ENCODE peak calls at places on chromosomes 3 and 15, in six cellular contexts. One of them, this sample, is unnamed.

GRCh38 chr3:33787328-33788009 is 11.0 kb upstream of the PDCD6IP start:
- DNase-seq in mammary epithelial cell: peak
- DNase-seq in EL: peak
- DNase-seq in ureter: peak
- DNase-seq in HT1080: peak
- DNase-seq in endothelial cell: peak
- DNase-seq in this sample: peak

GRCh38 chr3:119352863-119353527 is 58.8 kb downstream of the ARHGAP31 start:
- DNase-seq in mammary epithelial cell: peak
- DNase-seq in EL: peak
- DNase-seq in ureter: no peak
- DNase-seq in HT1080: peak
- DNase-seq in endothelial cell: no peak
- DNase-seq in this sample: no peak

GRCh38 chr15:63602595-63602994 is 5.4 kb downstream of the FBXL22 start:
- DNase-seq in mammary epithelial cell: no peak
- DNase-seq in EL: no peak
- DNase-seq in ureter: no peak
- DNase-seq in HT1080: no peak
- DNase-seq in endothelial cell: no peak
- DNase-seq in this sample: no peak

GRCh38 chr3:123314409-123315270 is 112.9 kb downstream of the SEC22A start:
- DNase-seq in mammary epithelial cell: no peak
- DNase-seq in EL: no peak
- DNase-seq in ureter: no peak
- DNase-seq in HT1080: no peak
- DNase-seq in endothelial cell: no peak
- DNase-seq in this sample: no peak

GRCh38 chr3:100402150-100402706 is 889 bp downstream of the LNP1 start:
- DNase-seq in mammary epithelial cell: peak
- DNase-seq in EL: peak
- DNase-seq in ureter: no peak
- DNase-seq in HT1080: peak
- DNase-seq in endothelial cell: no peak
- DNase-seq in this sample: peak

GRCh38 chr3:192422998-192423349 is 304.4 kb downstream of the FGF12 start:
- DNase-seq in mammary epithelial cell: no peak
- DNase-seq in EL: no peak
- DNase-seq in ureter: no peak
- DNase-seq in HT1080: no peak
- DNase-seq in endothelial cell: no peak
- DNase-seq in this sample: no peak

GRCh38 chr3:89440351-89440750 is 332.9 kb downstream of the EPHA3 start:
- DNase-seq in mammary epithelial cell: no peak
- DNase-seq in EL: no peak
- DNase-seq in ureter: no peak
- DNase-seq in HT1080: no peak
- DNase-seq in endothelial cell: no peak
- DNase-seq in this sample: no peak

GRCh38 chr15:66498501-66499386 is 1.2 kb upstream of the SNAPC5 start:
- DNase-seq in mammary epithelial cell: no peak
- DNase-seq in EL: peak
- DNase-seq in ureter: no peak
- DNase-seq in HT1080: peak
- DNase-seq in endothelial cell: no peak
- DNase-seq in this sample: no peak

GRCh38 chr3:134380249-134380648 is 6.0 kb upstream of the AMOTL2 start:
- DNase-seq in mammary epithelial cell: no peak
- DNase-seq in EL: no peak
- DNase-seq in ureter: no peak
- DNase-seq in HT1080: no peak
- DNase-seq in endothelial cell: no peak
- DNase-seq in this sample: no peak

GRCh38 chr3:25045291-25045690 is 382.8 kb upstream of the RARB start:
- DNase-seq in mammary epithelial cell: no peak
- DNase-seq in EL: no peak
- DNase-seq in ureter: no peak
- DNase-seq in HT1080: no peak
- DNase-seq in endothelial cell: peak
- DNase-seq in this sample: no peak

GRCh38 chr3:24088782-24089181 is 143.7 kb downstream of the NR1D2 start:
- DNase-seq in mammary epithelial cell: peak
- DNase-seq in EL: peak
- DNase-seq in ureter: no peak
- DNase-seq in HT1080: peak
- DNase-seq in endothelial cell: no peak
- DNase-seq in this sample: no peak

GRCh38 chr3:19688767-19689166 is 245.2 kb downstream of the EFHB start:
- DNase-seq in mammary epithelial cell: no peak
- DNase-seq in EL: no peak
- DNase-seq in ureter: no peak
- DNase-seq in HT1080: peak
- DNase-seq in endothelial cell: no peak
- DNase-seq in this sample: no peak

GRCh38 chr3:129004639-129005295 is 3.7 kb downstream of the EFCC1 start:
- DNase-seq in mammary epithelial cell: no peak
- DNase-seq in EL: no peak
- DNase-seq in ureter: no peak
- DNase-seq in HT1080: no peak
- DNase-seq in endothelial cell: no peak
- DNase-seq in this sample: no peak

GRCh38 chr3:158768361-158768787 is 33.5 kb upstream of the MFSD1 start:
- DNase-seq in mammary epithelial cell: peak
- DNase-seq in EL: peak
- DNase-seq in ureter: peak
- DNase-seq in HT1080: peak
- DNase-seq in endothelial cell: peak
- DNase-seq in this sample: no peak

GRCh38 chr3:174548841-174549623 is 310.1 kb upstream of the NAALADL2 start:
- DNase-seq in mammary epithelial cell: no peak
- DNase-seq in EL: no peak
- DNase-seq in ureter: no peak
- DNase-seq in HT1080: no peak
- DNase-seq in endothelial cell: no peak
- DNase-seq in this sample: no peak

GRCh38 chr15:65836665-65837064 is 32.6 kb upstream of the RAB11A start:
- DNase-seq in mammary epithelial cell: no peak
- DNase-seq in EL: no peak
- DNase-seq in ureter: no peak
- DNase-seq in HT1080: no peak
- DNase-seq in endothelial cell: no peak
- DNase-seq in this sample: no peak

GRCh38 chr15:36774765-36775164 is 195.3 kb downstream of the CDIN1 start:
- DNase-seq in mammary epithelial cell: no peak
- DNase-seq in EL: no peak
- DNase-seq in ureter: no peak
- DNase-seq in HT1080: no peak
- DNase-seq in endothelial cell: no peak
- DNase-seq in this sample: no peak

GRCh38 chr15:38818156-38818745 is 253.6 kb upstream of the RASGRP1 start:
- DNase-seq in mammary epithelial cell: no peak
- DNase-seq in EL: no peak
- DNase-seq in ureter: no peak
- DNase-seq in HT1080: no peak
- DNase-seq in endothelial cell: no peak
- DNase-seq in this sample: no peak

GRCh38 chr3:162742159-162742717 is 1245.6 kb downstream of the OTOL1 start:
- DNase-seq in mammary epithelial cell: no peak
- DNase-seq in EL: no peak
- DNase-seq in ureter: no peak
- DNase-seq in HT1080: no peak
- DNase-seq in endothelial cell: no peak
- DNase-seq in this sample: no peak

GRCh38 chr3:167350245-167350862 is 29.7 kb downstream of the ZBBX start:
- DNase-seq in mammary epithelial cell: peak
- DNase-seq in EL: no peak
- DNase-seq in ureter: no peak
- DNase-seq in HT1080: peak
- DNase-seq in endothelial cell: peak
- DNase-seq in this sample: peak

GRCh38 chr3:134709563-134710312 is 58.9 kb upstream of the KY start:
- DNase-seq in mammary epithelial cell: no peak
- DNase-seq in EL: no peak
- DNase-seq in ureter: no peak
- DNase-seq in HT1080: no peak
- DNase-seq in endothelial cell: no peak
- DNase-seq in this sample: no peak

GRCh38 chr15:84598250-84598649 is 2.6 kb upstream of the ZSCAN2 start:
- DNase-seq in mammary epithelial cell: no peak
- DNase-seq in EL: no peak
- DNase-seq in ureter: no peak
- DNase-seq in HT1080: peak
- DNase-seq in endothelial cell: no peak
- DNase-seq in this sample: no peak

GRCh38 chr3:136988651-136989050 is 30.9 kb downstream of the IL20RB start:
- DNase-seq in mammary epithelial cell: no peak
- DNase-seq in EL: no peak
- DNase-seq in ureter: no peak
- DNase-seq in HT1080: no peak
- DNase-seq in endothelial cell: no peak
- DNase-seq in this sample: no peak

GRCh38 chr3:87233805-87234204 is 6.7 kb downstream of the CHMP2B start:
- DNase-seq in mammary epithelial cell: no peak
- DNase-seq in EL: no peak
- DNase-seq in ureter: no peak
- DNase-seq in HT1080: no peak
- DNase-seq in endothelial cell: no peak
- DNase-seq in this sample: no peak

GRCh38 chr15:38190501-38190900 is 62.1 kb upstream of the SPRED1 start:
- DNase-seq in mammary epithelial cell: no peak
- DNase-seq in EL: no peak
- DNase-seq in ureter: no peak
- DNase-seq in HT1080: peak
- DNase-seq in endothelial cell: no peak
- DNase-seq in this sample: no peak

GRCh38 chr3:169668957-169669681 is 5.6 kb upstream of the MECOM start:
- DNase-seq in mammary epithelial cell: peak
- DNase-seq in EL: peak
- DNase-seq in ureter: peak
- DNase-seq in HT1080: peak
- DNase-seq in endothelial cell: peak
- DNase-seq in this sample: no peak

GRCh38 chr3:10232138-10232537 is 16.1 kb upstream of the TATDN2 start:
- DNase-seq in mammary epithelial cell: no peak
- DNase-seq in EL: no peak
- DNase-seq in ureter: no peak
- DNase-seq in HT1080: no peak
- DNase-seq in endothelial cell: no peak
- DNase-seq in this sample: no peak

GRCh38 chr3:133426721-133427120 is 26.9 kb downstream of the BFSP2 start:
- DNase-seq in mammary epithelial cell: peak
- DNase-seq in EL: peak
- DNase-seq in ureter: no peak
- DNase-seq in HT1080: peak
- DNase-seq in endothelial cell: no peak
- DNase-seq in this sample: no peak

GRCh38 chr3:142106536-142106935 is 42.8 kb downstream of the TFDP2 start:
- DNase-seq in mammary epithelial cell: no peak
- DNase-seq in EL: no peak
- DNase-seq in ureter: no peak
- DNase-seq in HT1080: no peak
- DNase-seq in endothelial cell: no peak
- DNase-seq in this sample: no peak

This sample was measured in foreskin keratinocyte.